ENCODE peak calls at places on chromosomes 5 and 9, in six cellular contexts. One of them, this sample, is unnamed.

GRCh38 chr5:66232701-66233100 is 88.6 kb downstream of the SREK1 start:
- DNase-seq in GM12891: no peak
- DNase-seq in HepG2: no peak
- DNase-seq in K562: no peak
- DNase-seq in H1: no peak
- DNase-seq in GM12878: no peak
- DNase-seq in this sample: no peak

GRCh38 chr5:88833371-88834107 is 49.4 kb downstream of the MEF2C start:
- DNase-seq in GM12891: no peak
- DNase-seq in HepG2: no peak
- DNase-seq in K562: no peak
- DNase-seq in H1: no peak
- DNase-seq in GM12878: no peak
- DNase-seq in this sample: no peak

GRCh38 chr9:101639301-101639700 is 44.5 kb upstream of the PPP3R2 start:
- DNase-seq in GM12891: no peak
- DNase-seq in HepG2: no peak
- DNase-seq in K562: no peak
- DNase-seq in H1: no peak
- DNase-seq in GM12878: no peak
- DNase-seq in this sample: no peak

GRCh38 chr9:90099262-90099982 is 494.6 kb downstream of the GADD45G start:
- DNase-seq in GM12891: no peak
- DNase-seq in HepG2: peak
- DNase-seq in K562: no peak
- DNase-seq in H1: no peak
- DNase-seq in GM12878: no peak
- DNase-seq in this sample: no peak

GRCh38 chr9:105064248-105065118 is 136.5 kb upstream of the ABCA1 start:
- DNase-seq in GM12891: no peak
- DNase-seq in HepG2: peak
- DNase-seq in K562: no peak
- DNase-seq in H1: no peak
- DNase-seq in GM12878: no peak
- DNase-seq in this sample: no peak

GRCh38 chr9:37903581-37903830 is 421 bp downstream of the SLC25A51 start:
- DNase-seq in GM12891: no peak
- DNase-seq in HepG2: no peak
- DNase-seq in K562: no peak
- DNase-seq in H1: no peak
- DNase-seq in GM12878: no peak
- DNase-seq in this sample: no peak

GRCh38 chr5:95956900-95957293 is 4.8 kb downstream of the ELL2 start:
- DNase-seq in GM12891: no peak
- DNase-seq in HepG2: no peak
- DNase-seq in K562: no peak
- DNase-seq in H1: no peak
- DNase-seq in GM12878: no peak
- DNase-seq in this sample: no peak

GRCh38 chr5:170120576-170120975 is 14.9 kb downstream of the FOXI1 start:
- DNase-seq in GM12891: no peak
- DNase-seq in HepG2: no peak
- DNase-seq in K562: no peak
- DNase-seq in H1: peak
- DNase-seq in GM12878: no peak
- DNase-seq in this sample: no peak

GRCh38 chr9:6715755-6716643 is 41.8 kb upstream of the KDM4C start:
- DNase-seq in GM12891: no peak
- DNase-seq in HepG2: peak
- DNase-seq in K562: no peak
- DNase-seq in H1: no peak
- DNase-seq in GM12878: peak
- DNase-seq in this sample: peak

GRCh38 chr5:135831439-135832262 is 2.8 kb upstream of the SLC25A48 start:
- DNase-seq in GM12891: no peak
- DNase-seq in HepG2: no peak
- DNase-seq in K562: no peak
- DNase-seq in H1: no peak
- DNase-seq in GM12878: no peak
- DNase-seq in this sample: no peak

GRCh38 chr5:132257131-132258101 is at the start of gene PDLIM4:
- DNase-seq in GM12891: peak
- DNase-seq in HepG2: no peak
- DNase-seq in K562: peak
- DNase-seq in H1: peak
- DNase-seq in GM12878: no peak
- DNase-seq in this sample: no peak

GRCh38 chr5:125696762-125697161 is 726.4 kb upstream of the GRAMD2B start:
- DNase-seq in GM12891: no peak
- DNase-seq in HepG2: peak
- DNase-seq in K562: no peak
- DNase-seq in H1: no peak
- DNase-seq in GM12878: no peak
- DNase-seq in this sample: no peak

GRCh38 chr5:131854134-131854533 is 57.3 kb upstream of the FNIP1 start:
- DNase-seq in GM12891: no peak
- DNase-seq in HepG2: no peak
- DNase-seq in K562: no peak
- DNase-seq in H1: no peak
- DNase-seq in GM12878: peak
- DNase-seq in this sample: no peak

GRCh38 chr9:105126233-105126632 is 118.2 kb upstream of the SLC44A1 start:
- DNase-seq in GM12891: no peak
- DNase-seq in HepG2: no peak
- DNase-seq in K562: no peak
- DNase-seq in H1: no peak
- DNase-seq in GM12878: no peak
- DNase-seq in this sample: no peak

GRCh38 chr9:3296536-3296935 is 229.3 kb downstream of the RFX3 start:
- DNase-seq in GM12891: no peak
- DNase-seq in HepG2: no peak
- DNase-seq in K562: no peak
- DNase-seq in H1: no peak
- DNase-seq in GM12878: no peak
- DNase-seq in this sample: no peak

GRCh38 chr9:86891091-86891490 is 56.2 kb downstream of the GAS1 start:
- DNase-seq in GM12891: no peak
- DNase-seq in HepG2: no peak
- DNase-seq in K562: no peak
- DNase-seq in H1: no peak
- DNase-seq in GM12878: no peak
- DNase-seq in this sample: no peak

GRCh38 chr5:114438471-114438870 is 76.6 kb downstream of the KCNN2 start:
- DNase-seq in GM12891: no peak
- DNase-seq in HepG2: no peak
- DNase-seq in K562: no peak
- DNase-seq in H1: no peak
- DNase-seq in GM12878: no peak
- DNase-seq in this sample: no peak

GRCh38 chr9:79257671-79258410 is 313.9 kb upstream of the TLE4 start:
- DNase-seq in GM12891: no peak
- DNase-seq in HepG2: no peak
- DNase-seq in K562: no peak
- DNase-seq in H1: no peak
- DNase-seq in GM12878: no peak
- DNase-seq in this sample: no peak

GRCh38 chr9:130946778-130947617 is 8.0 kb upstream of the FIBCD1 start:
- DNase-seq in GM12891: no peak
- DNase-seq in HepG2: no peak
- DNase-seq in K562: peak
- DNase-seq in H1: no peak
- DNase-seq in GM12878: no peak
- DNase-seq in this sample: no peak

GRCh38 chr5:33091571-33092363 is 349.0 kb upstream of the TARS1 start:
- DNase-seq in GM12891: no peak
- DNase-seq in HepG2: no peak
- DNase-seq in K562: no peak
- DNase-seq in H1: no peak
- DNase-seq in GM12878: no peak
- DNase-seq in this sample: no peak

GRCh38 chr5:8633706-8634105 is 764.8 kb downstream of the MTRR start:
- DNase-seq in GM12891: no peak
- DNase-seq in HepG2: no peak
- DNase-seq in K562: no peak
- DNase-seq in H1: no peak
- DNase-seq in GM12878: no peak
- DNase-seq in this sample: no peak

GRCh38 chr9:118336952-118337349 is 632.7 kb downstream of the TLR4 start:
- DNase-seq in GM12891: no peak
- DNase-seq in HepG2: no peak
- DNase-seq in K562: no peak
- DNase-seq in H1: no peak
- DNase-seq in GM12878: no peak
- DNase-seq in this sample: no peak

GRCh38 chr9:118330191-118330986 is 626.2 kb downstream of the TLR4 start:
- DNase-seq in GM12891: no peak
- DNase-seq in HepG2: no peak
- DNase-seq in K562: no peak
- DNase-seq in H1: peak
- DNase-seq in GM12878: no peak
- DNase-seq in this sample: no peak

GRCh38 chr9:118336167-118336951 is 632.2 kb downstream of the TLR4 start:
- DNase-seq in GM12891: no peak
- DNase-seq in HepG2: no peak
- DNase-seq in K562: no peak
- DNase-seq in H1: no peak
- DNase-seq in GM12878: no peak
- DNase-seq in this sample: no peak

GRCh38 chr9:118326326-118326725 is 622.1 kb downstream of the TLR4 start:
- DNase-seq in GM12891: no peak
- DNase-seq in HepG2: no peak
- DNase-seq in K562: no peak
- DNase-seq in H1: no peak
- DNase-seq in GM12878: no peak
- DNase-seq in this sample: no peak

DNA sequence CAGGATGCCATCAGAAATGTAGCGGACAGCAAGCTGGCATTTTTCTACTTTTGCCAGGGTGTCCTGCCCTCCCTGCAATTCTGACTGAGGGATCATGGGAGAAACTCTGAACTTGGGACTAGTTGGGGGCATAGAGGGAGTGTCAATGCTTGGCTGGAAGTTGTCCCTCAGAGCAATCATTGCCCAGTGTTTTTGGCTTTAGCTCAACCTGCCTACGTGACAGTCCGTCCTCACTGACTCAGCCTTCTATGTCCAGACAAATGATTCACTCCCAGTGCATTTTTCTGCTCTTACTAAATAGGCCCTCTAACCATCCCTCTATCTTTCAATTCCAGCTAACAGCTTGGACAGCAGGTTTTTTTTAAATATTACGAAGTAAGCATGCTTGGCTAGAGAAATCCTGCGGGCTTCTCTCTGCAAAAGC is 627.4 kb downstream of the TLR4 start:
- DNase-seq in GM12891: no peak
- DNase-seq in HepG2: no peak
- DNase-seq in K562: no peak
- DNase-seq in H1: no peak
- DNase-seq in GM12878: no peak
- DNase-seq in this sample: no peak
- TF ChIP-seq POLR2A in GM12891: no peak
- TF ChIP-seq POLR2A in HepG2: no peak
- TF ChIP-seq POLR2A in K562: no peak
- TF ChIP-seq POLR2A in H1: no peak
- TF ChIP-seq POLR2A in GM12878: no peak
- TF ChIP-seq POLR2A in this sample: no peak

DNA sequence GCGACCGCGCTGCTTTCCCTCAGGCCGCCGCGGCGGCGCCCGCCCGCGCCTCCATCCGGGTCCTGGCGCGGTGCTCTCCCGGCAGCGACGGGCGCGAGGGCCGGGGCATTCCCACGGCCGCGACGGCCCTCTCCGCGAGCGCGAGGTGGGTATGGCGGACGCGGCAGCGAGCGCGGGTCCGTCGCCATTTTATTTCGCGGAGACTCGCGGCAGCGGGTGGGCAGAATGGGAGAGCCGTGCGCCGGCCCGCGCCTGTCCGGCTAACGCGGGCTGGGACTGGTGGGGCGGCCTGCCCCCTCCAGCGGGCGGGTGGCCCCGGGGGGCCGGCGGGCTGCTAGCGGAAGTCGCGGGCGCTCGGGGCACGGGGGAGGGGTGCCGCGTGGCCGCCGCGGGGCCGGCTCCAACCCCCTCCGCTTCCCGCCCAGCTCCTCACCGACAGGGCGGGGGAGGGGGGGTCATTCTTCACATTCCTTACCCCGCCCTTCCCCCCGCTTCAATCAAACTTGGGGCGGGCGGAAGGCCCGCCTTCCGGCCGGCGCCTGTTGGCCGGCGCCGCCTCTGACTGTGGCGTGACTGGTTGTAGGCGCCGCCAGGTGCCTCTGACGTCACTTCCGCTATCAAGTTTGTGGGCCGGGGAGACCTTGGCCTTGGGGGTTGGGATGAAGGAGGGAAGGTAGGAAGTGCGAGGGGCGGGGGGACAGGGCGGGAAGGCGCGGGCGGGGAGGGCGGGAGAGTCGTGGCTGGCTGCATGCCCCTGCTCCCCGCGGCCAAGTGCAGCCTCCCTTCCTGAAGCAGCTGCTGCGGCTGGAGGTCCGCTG is 82.2 kb downstream of the PTPDC1 start:
- DNase-seq in GM12891: peak
- DNase-seq in HepG2: peak
- DNase-seq in K562: peak
- DNase-seq in H1: peak
- DNase-seq in GM12878: peak
- DNase-seq in this sample: peak
- TF ChIP-seq TAF1 in GM12891: peak
- TF ChIP-seq TAF1 in HepG2: peak
- TF ChIP-seq TAF1 in K562: peak
- TF ChIP-seq TAF1 in H1: peak
- TF ChIP-seq TAF1 in GM12878: peak
- TF ChIP-seq TAF1 in this sample: peak

GRCh38 chr9:129558063-129558550 is 62.8 kb downstream of the C9orf50 start:
- DNase-seq in GM12891: no peak
- DNase-seq in HepG2: no peak
- DNase-seq in K562: no peak
- DNase-seq in H1: no peak
- DNase-seq in GM12878: no peak
- DNase-seq in this sample: no peak

GRCh38 chr9:129557192-129558036 is 63.5 kb downstream of the C9orf50 start:
- DNase-seq in GM12891: no peak
- DNase-seq in HepG2: peak
- DNase-seq in K562: no peak
- DNase-seq in H1: peak
- DNase-seq in GM12878: no peak
- DNase-seq in this sample: no peak

GRCh38 chr9:129560849-129561248 is 60.1 kb downstream of the C9orf50 start:
- DNase-seq in GM12891: no peak
- DNase-seq in HepG2: peak
- DNase-seq in K562: no peak
- DNase-seq in H1: no peak
- DNase-seq in GM12878: no peak
- DNase-seq in this sample: no peak

GRCh38 chr9:129558551-129559505 is 62.1 kb downstream of the C9orf50 start:
- DNase-seq in GM12891: no peak
- DNase-seq in HepG2: peak
- DNase-seq in K562: no peak
- DNase-seq in H1: peak
- DNase-seq in GM12878: no peak
- DNase-seq in this sample: no peak

GRCh38 chr9:129559506-129559881 is 61.4 kb downstream of the C9orf50 start:
- DNase-seq in GM12891: no peak
- DNase-seq in HepG2: no peak
- DNase-seq in K562: no peak
- DNase-seq in H1: no peak
- DNase-seq in GM12878: no peak
- DNase-seq in this sample: no peak
- TF ChIP-seq POLR2A in GM12891: no peak
- TF ChIP-seq POLR2A in HepG2: no peak
- TF ChIP-seq POLR2A in K562: no peak
- TF ChIP-seq POLR2A in H1: no peak
- TF ChIP-seq POLR2A in GM12878: no peak
- TF ChIP-seq POLR2A in this sample: no peak

GRCh38 chr5:39503148-39503547 is 78.4 kb upstream of the DAB2 start:
- DNase-seq in GM12891: no peak
- DNase-seq in HepG2: no peak
- DNase-seq in K562: no peak
- DNase-seq in H1: no peak
- DNase-seq in GM12878: no peak
- DNase-seq in this sample: no peak
- TF ChIP-seq TAF1 in GM12891: no peak
- TF ChIP-seq TAF1 in HepG2: no peak
- TF ChIP-seq TAF1 in K562: no peak
- TF ChIP-seq TAF1 in H1: no peak
- TF ChIP-seq TAF1 in GM12878: no peak
- TF ChIP-seq TAF1 in this sample: no peak

This sample was measured in GM12892.